ENCODE peak calls at places on chromosome 17, in six cellular contexts. F is non-pigmented ciliary epithelial cell, O is GM12865, R is body of pancreas, E is AG10803, V is NCI-H1436. D is an unnamed sample.

GRCh38 chr17:49454050-49454449 is 39.4 kb upstream of the PHB1 start:
- DNase-seq in F (no peak), O (no peak), R (peak; percentile 14), E (peak; percentile 47), V (no peak), D (no peak)

GRCh38 chr17:57966875-57967274 is 11.7 kb upstream of the CUEDC1 start:
- DNase-seq in F (no peak), O (no peak), R (no peak), E (no peak), V (no peak), D (no peak)

GRCh38 chr17:2749058-2749783 is at the start of gene CCDC92B:
- DNase-seq in F (no peak), O (no peak), R (no peak), E (no peak), V (peak; percentile 42), D (no peak)

GRCh38 chr17:50312311-50312710 is 33.6 kb upstream of the XYLT2 start:
- DNase-seq in F (no peak), O (no peak), R (no peak), E (no peak), V (no peak), D (no peak)

GRCh38 chr17:10657123-10657522 is at the start of gene MYH3:
- DNase-seq in F (no peak), O (no peak), R (no peak), E (no peak), V (no peak), D (no peak)

GRCh38 chr17:30558313-30559195 is 81.3 kb downstream of the GOSR1 start:
- DNase-seq in F (no peak), O (no peak), R (no peak), E (no peak), V (no peak), D (no peak)

GRCh38 chr17:77037943-77038342 is 102.8 kb upstream of the SEC14L1 start:
- DNase-seq in F (no peak), O (no peak), R (no peak), E (no peak), V (no peak), D (no peak)

GRCh38 chr17:64155751-64156544 is 26.0 kb upstream of the ERN1 start:
- DNase-seq in F (no peak), O (no peak), R (peak; percentile 85), E (peak; percentile 24), V (no peak), D (no peak)

GRCh38 chr17:42329025-42329976 is 41.0 kb downstream of the STAT5A start:
- DNase-seq in F (no peak), O (no peak), R (peak; percentile 33), E (peak; percentile 80), V (peak; percentile 36), D (no peak)

GRCh38 chr17:72967963-72968585 is 124.4 kb downstream of the SLC39A11 start:
- DNase-seq in F (no peak), O (no peak), R (no peak), E (no peak), V (no peak), D (no peak)

GRCh38 chr17:15384142-15384803 is 42.9 kb upstream of the TEKT3 start:
- DNase-seq in F (no peak), O (no peak), R (no peak), E (peak; percentile 70), V (no peak), D (no peak)

GRCh38 chr17:75077490-75078096 is 10.2 kb upstream of the SLC16A5 start:
- DNase-seq in F (no peak), O (peak; percentile 84), R (peak; percentile 68), E (peak; percentile 38), V (no peak), D (peak; percentile 52)

GRCh38 chr17:73224663-73225305 is 31.9 kb downstream of the COG1 start:
- DNase-seq in F (no peak), O (no peak), R (no peak), E (no peak), V (no peak), D (no peak)

GRCh38 chr17:50865060-50865867 is 890 bp downstream of the TOB1 start:
- DNase-seq in F (no peak), O (peak; percentile 66), R (peak; percentile 71), E (peak; percentile 33), V (peak; percentile 52), D (peak; percentile 51)

GRCh38 chr17:28907052-28907438 is 4.2 kb upstream of the DHRS13 start:
- DNase-seq in F (no peak), O (no peak), R (no peak), E (no peak), V (no peak), D (no peak)

GRCh38 chr17:32992360-32993033 is 850 bp downstream of the SPACA3 start:
- DNase-seq in F (no peak), O (no peak), R (peak; percentile 73), E (no peak), V (no peak), D (no peak)

GRCh38 chr17:45155029-45155428 is 6.6 kb upstream of the HEXIM2 start:
- DNase-seq in F (no peak), O (no peak), R (no peak), E (no peak), V (no peak), D (no peak)

GRCh38 chr17:28969706-28970393 is 18.5 kb upstream of the PHF12 start:
- DNase-seq in F (no peak), O (no peak), R (no peak), E (no peak), V (no peak), D (no peak)

GRCh38 chr17:75785770-75786538 is 1.3 kb downstream of the UNK start:
- DNase-seq in F (no peak), O (peak; percentile 55), R (no peak), E (peak; percentile 54), V (no peak), D (no peak)

GRCh38 chr17:8192070-8192815 is 2.3 kb upstream of the BORCS6 start:
- DNase-seq in F (no peak), O (peak; percentile 93), R (peak; percentile 93), E (peak; percentile 83), V (peak; percentile 86), D (peak; percentile 68)

GRCh38 chr17:28726396-28726911 is 421 bp upstream of the TLCD1 start:
- DNase-seq in F (no peak), O (peak; percentile 80), R (peak; percentile 72), E (peak; percentile 32), V (peak; percentile 61), D (peak; percentile 56)

GRCh38 chr17:75088902-75089417 is 1.2 kb downstream of the SLC16A5 start:
- DNase-seq in F (no peak), O (no peak), R (no peak), E (peak; percentile 44), V (no peak), D (no peak)

GRCh38 chr17:50134206-50135110 is 4.5 kb upstream of the SAMD14 start:
- DNase-seq in F (no peak), O (no peak), R (no peak), E (no peak), V (no peak), D (no peak)

GRCh38 chr17:30556374-30557332 is 79.4 kb downstream of the GOSR1 start:
- DNase-seq in F (no peak), O (no peak), R (no peak), E (no peak), V (no peak), D (no peak)

GRCh38 chr17:149897-150575 is 12.7 kb downstream of the SCGB1C2 start:
- DNase-seq in F (no peak), O (no peak), R (peak; percentile 0), E (no peak), V (no peak), D (no peak)

D was measured in T-cell.